ENCODE peak calls at places on chromosomes 7 and 10, in seven cellular contexts. K is fibroblast of the aortic adventitia, Z is NCI-H2029 treated with DMSO at 0.1 percent for 48 hours, J is PC-9, P is GM20000, X is left ventricle myocardium superior, E is heart right ventricle. V is an unnamed sample.

GRCh38 chr7:51289608-51290370 is 26.8 kb downstream of the COBL start:
- DNase-seq in K (no peak), Z (peak), J (no peak), P (no peak), X (no peak), E (no peak), V (no peak)

GRCh38 chr7:92119213-92119759 is 15.0 kb downstream of the CYP51A1 start:
- DNase-seq in K (no peak), Z (peak), J (no peak), P (no peak), X (no peak), E (no peak), V (no peak)

GRCh38 chr10:90133606-90134005 is 432.2 kb downstream of the KIF20B start:
- DNase-seq in K (no peak), Z (no peak), J (no peak), P (no peak), X (no peak), E (no peak), V (no peak)

GRCh38 chr10:12960939-12961338 is 40.6 kb downstream of the CCDC3 start:
- DNase-seq in K (no peak), Z (no peak), J (no peak), P (no peak), X (no peak), E (no peak), V (no peak)

GRCh38 chr7:145698526-145699262 is 417.9 kb upstream of the CNTNAP2 start:
- DNase-seq in K (no peak), Z (no peak), J (peak), P (peak), X (no peak), E (no peak), V (no peak)

GRCh38 chr7:2920041-2920440 is 75.9 kb upstream of the GNA12 start:
- DNase-seq in K (no peak), Z (no peak), J (no peak), P (no peak), X (no peak), E (no peak), V (no peak)

GRCh38 chr10:48574322-48574796 is 30.5 kb downstream of the ARHGAP22 start:
- DNase-seq in K (no peak), Z (no peak), J (no peak), P (no peak), X (no peak), E (no peak), V (no peak)

GRCh38 chr10:115989621-115990020 is 283.4 kb downstream of the GFRA1 start:
- DNase-seq in K (no peak), Z (no peak), J (no peak), P (no peak), X (no peak), E (no peak), V (no peak)

GRCh38 chr7:108020585-108020984 is 17.6 kb upstream of the LAMB1 start:
- DNase-seq in K (no peak), Z (no peak), J (no peak), P (no peak), X (no peak), E (no peak), V (no peak)

GRCh38 chr10:129832582-129833249 is 131.4 kb downstream of the EBF3 start:
- DNase-seq in K (no peak), Z (no peak), J (no peak), P (no peak), X (no peak), E (no peak), V (no peak)

GRCh38 chr10:79189853-79190435 is 121.2 kb downstream of the ZMIZ1 start:
- DNase-seq in K (no peak), Z (no peak), J (no peak), P (no peak), X (no peak), E (no peak), V (no peak)

GRCh38 chr10:15231403-15231802 is 62.9 kb upstream of the NMT2 start:
- DNase-seq in K (no peak), Z (no peak), J (no peak), P (no peak), X (no peak), E (no peak), V (no peak)

V was measured in tibial nerve.